ENCODE peak calls at places on chromosomes 16 and 17, in nine cellular contexts. A, Q, R, F, W, S, N, H and M are unnamed samples.

GRCh38 chr16:4744758-4745569 is 10.6 kb downstream of the DNAAF8 start:
- DNase-seq in R (no peak), Q (no peak), F (no peak), N (no peak), H (no peak), S (no peak), W (no peak), A (no peak), M (no peak)

GRCh38 chr17:78422267-78422605 is 43.8 kb downstream of the PGS1 start:
- DNase-seq in F (no peak), R (no peak), N (no peak), Q (no peak), W (no peak), S (no peak), H (no peak), A (no peak), M (no peak)

GRCh38 chr17:42817866-42818265 is 6.2 kb downstream of the BECN1 start:
- DNase-seq in S (no peak), R (no peak), H (no peak), F (no peak), A (no peak), N (no peak), W (no peak), Q (no peak), M (no peak)

GRCh38 chr17:39673335-39674081 is 5.3 kb downstream of the PNMT start:
- DNase-seq in A (no peak), Q (no peak), R (no peak), H (peak; percentile 55), F (no peak), S (no peak), W (no peak), N (no peak), M (no peak)

GRCh38 chr17:20967776-20968175 is 75.0 kb downstream of the USP22 start:
- DNase-seq in W (no peak), R (no peak), Q (no peak), F (no peak), S (no peak), A (no peak), H (no peak), N (no peak), M (no peak)

GRCh38 chr17:72561680-72562079 is 440.9 kb downstream of the SOX9 start:
- DNase-seq in S (no peak), R (no peak), Q (no peak), F (no peak), W (no peak), A (no peak), N (no peak), H (no peak), M (no peak)

GRCh38 chr16:81581107-81581506 is 136.5 kb downstream of the CMIP start:
- DNase-seq in Q (no peak), N (peak; percentile 76), S (no peak), H (no peak), F (peak; percentile 66), R (peak; percentile 77), A (peak; percentile 70), W (no peak), M (no peak)

GRCh38 chr17:1713878-1714487 is 3.8 kb upstream of the TLCD2 start:
- DNase-seq in N (peak; percentile 71), Q (no peak), A (no peak), R (peak; percentile 54), W (no peak), H (peak; percentile 74), F (no peak), S (peak; percentile 67), M (no peak)

GRCh38 chr16:53224932-53225533 is 170.2 kb downstream of the CHD9 start:
- DNase-seq in H (no peak), W (no peak), A (no peak), F (no peak), Q (no peak), S (no peak), R (no peak), N (no peak), M (peak; percentile 80)

GRCh38 chr16:1537138-1537577 is 3.7 kb downstream of the TMEM204 start:
- DNase-seq in S (no peak), R (no peak), N (no peak), H (no peak), F (no peak), A (no peak), W (no peak), Q (no peak), M (no peak)

GRCh38 chr16:11319529-11320146 is 25.6 kb upstream of the RMI2 start:
- DNase-seq in R (peak; percentile 46), A (no peak), W (no peak), N (no peak), Q (no peak), F (no peak), S (peak; percentile 19), H (no peak), M (peak; percentile 35)

GRCh38 chr16:88924834-88925539 is 52.0 kb downstream of the CBFA2T3 start:
- DNase-seq in Q (peak; percentile 88), A (no peak), W (no peak), S (peak; percentile 77), R (no peak), N (no peak), F (no peak), H (no peak), M (no peak)

GRCh38 chr16:25093208-25094061 is 18.1 kb upstream of the LCMT1 start:
- DNase-seq in W (no peak), H (no peak), F (no peak), N (no peak), R (no peak), A (peak; percentile 21), Q (no peak), S (no peak), M (peak; percentile 8)

GRCh38 chr16:83344014-83344413 is 463.8 kb upstream of the HSBP1 start:
- DNase-seq in R (no peak), A (no peak), H (no peak), W (no peak), N (no peak), F (no peak), Q (no peak), S (no peak), M (no peak)

GRCh38 chr16:85507342-85507741 is 105.8 kb upstream of the GSE1 start:
- DNase-seq in N (no peak), Q (no peak), H (no peak), R (no peak), F (no peak), A (no peak), S (no peak), W (no peak), M (no peak)

GRCh38 chr17:28746611-28747045 is 2.8 kb downstream of the TRAF4 start:
- DNase-seq in H (no peak), Q (no peak), W (no peak), R (peak; percentile 91), S (peak; percentile 93), N (peak; percentile 88), A (no peak), F (no peak), M (no peak)

GRCh38 chr16:75868636-75869389 is 142.5 kb upstream of the CPHXL start:
- DNase-seq in N (no peak), A (no peak), F (no peak), R (no peak), Q (no peak), W (no peak), H (no peak), S (no peak), M (no peak)

GRCh38 chr17:82754297-82755208 is 2.7 kb downstream of the TBCD start:
- DNase-seq in R (no peak), A (peak; percentile 49), F (no peak), W (peak; percentile 34), S (no peak), H (no peak), Q (no peak), N (peak; percentile 39), M (peak; percentile 57)

GRCh38 chr16:87725596-87726235 is 40.1 kb downstream of the KLHDC4 start:
- DNase-seq in F (no peak), N (no peak), R (no peak), S (no peak), A (no peak), W (no peak), Q (no peak), H (no peak), M (no peak)

GRCh38 chr17:82345151-82345976 is 11.8 kb upstream of the SECTM1 start:
- DNase-seq in S (no peak), W (no peak), A (no peak), R (no peak), H (no peak), F (no peak), N (no peak), Q (no peak), M (peak; percentile 51)

DNA sequence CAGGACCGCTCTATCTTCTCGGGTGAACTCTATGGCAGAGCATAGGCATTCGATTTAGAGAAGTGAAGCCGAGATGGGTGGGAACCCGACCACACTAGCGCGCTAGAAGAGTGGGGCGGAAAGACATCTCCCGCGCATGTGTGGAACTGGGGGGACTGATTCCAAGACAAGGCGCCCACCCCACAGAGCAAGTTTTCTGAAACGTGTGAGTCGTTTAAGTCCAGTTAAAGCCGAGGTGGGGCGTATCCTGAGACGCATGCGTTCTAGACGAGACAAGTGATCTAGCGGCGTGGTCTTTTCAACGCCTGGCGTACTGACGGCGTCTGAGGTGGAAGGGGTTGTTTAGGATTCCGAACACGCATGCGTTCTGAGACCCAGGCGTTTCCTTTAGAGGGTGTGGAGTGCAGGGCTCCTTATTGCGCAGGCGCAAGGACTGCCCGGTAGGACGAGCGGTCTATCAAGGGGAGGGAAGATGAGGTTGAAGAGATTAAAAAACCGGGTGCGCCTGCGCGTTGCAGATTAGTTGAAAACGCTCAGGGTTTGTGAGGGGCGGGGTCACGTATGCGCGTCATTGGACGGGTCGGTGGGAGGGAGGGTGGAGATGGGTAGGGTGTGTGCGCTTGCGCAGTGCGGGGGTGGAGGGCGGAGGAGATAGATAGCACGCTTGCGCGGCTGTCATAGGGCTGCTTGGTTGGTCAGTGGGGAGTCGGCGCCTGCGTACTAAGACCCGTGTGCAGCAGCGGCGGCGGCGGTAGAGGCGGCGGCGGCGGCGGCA is at the start of gene EIF5A:
- DNase-seq in W (peak; percentile 98), N (peak; percentile 100), S (peak; percentile 100), F (peak; percentile 100), H (peak; percentile 100), R (peak; percentile 100), A (peak; percentile 100), Q (peak; percentile 90), M (peak; percentile 100)
- TF ChIP-seq POLR2A in W (peak; percentile 88), N (peak; percentile 89), S (peak; percentile 93), F (peak; percentile 64), H (peak; percentile 81), R (peak; percentile 85), A (no peak), Q (peak; percentile 82), M (peak; percentile 95)

GRCh38 chr16:17519041-17519440 is 48.3 kb upstream of the XYLT1 start:
- DNase-seq in Q (no peak), A (no peak), F (no peak), R (no peak), N (no peak), H (no peak), S (no peak), W (no peak), M (no peak)
- TF ChIP-seq POLR2A in Q (no peak), A (no peak), F (no peak), R (no peak), N (no peak), H (no peak), S (no peak), W (no peak), M (no peak)

GRCh38 chr17:77320501-77321256 is 179.9 kb downstream of the SEC14L1 start:
- DNase-seq in F (peak; percentile 75), S (no peak), N (peak; percentile 29), Q (no peak), H (peak; percentile 92), R (no peak), W (no peak), A (peak; percentile 82), M (peak; percentile 22)
- TF ChIP-seq POLR2A in F (no peak), S (no peak), N (no peak), Q (no peak), H (no peak), R (no peak), W (no peak), A (no peak), M (no peak)

GRCh38 chr17:44385287-44386181 is 3.9 kb downstream of the ITGA2B start:
- DNase-seq in H (peak; percentile 83), A (peak; percentile 52), S (peak; percentile 88), N (peak; percentile 84), F (peak; percentile 72), W (peak; percentile 86), Q (peak; percentile 92), R (peak; percentile 85), M (peak; percentile 93)
- TF ChIP-seq POLR2A in H (no peak), A (no peak), S (peak; percentile 62), N (no peak), F (no peak), W (no peak), Q (no peak), R (no peak), M (peak; percentile 75)